ENCODE peak calls at places on chromosomes 7 and 10, in six cellular contexts. One of them, this sample, is unnamed.

GRCh38 chr7:26029911-26030310 is 122.1 kb upstream of the NFE2L3 start:
- DNase-seq in activated naive CD4-positive, alpha-beta T cell treated with Interleukin-2 at 50 U/mL for 16 hours: no peak
- DNase-seq in GM19239: no peak
- DNase-seq in WERI-Rb-1: no peak
- DNase-seq in iPS-NIHi11: no peak
- DNase-seq in MG63: no peak
- DNase-seq in this sample: no peak

GRCh38 chr10:31749981-31750850 is 178.4 kb downstream of the ARHGAP12 start:
- DNase-seq in activated naive CD4-positive, alpha-beta T cell treated with Interleukin-2 at 50 U/mL for 16 hours: no peak
- DNase-seq in GM19239: no peak
- DNase-seq in WERI-Rb-1: peak
- DNase-seq in iPS-NIHi11: no peak
- DNase-seq in MG63: no peak
- DNase-seq in this sample: no peak

GRCh38 chr10:122162566-122163181 is 108.4 kb upstream of the BTBD16 start:
- DNase-seq in activated naive CD4-positive, alpha-beta T cell treated with Interleukin-2 at 50 U/mL for 16 hours: no peak
- DNase-seq in GM19239: no peak
- DNase-seq in WERI-Rb-1: peak
- DNase-seq in iPS-NIHi11: no peak
- DNase-seq in MG63: no peak
- DNase-seq in this sample: no peak

GRCh38 chr10:111261066-111261465 is 184.2 kb downstream of the ADRA2A start:
- DNase-seq in activated naive CD4-positive, alpha-beta T cell treated with Interleukin-2 at 50 U/mL for 16 hours: no peak
- DNase-seq in GM19239: no peak
- DNase-seq in WERI-Rb-1: no peak
- DNase-seq in iPS-NIHi11: no peak
- DNase-seq in MG63: no peak
- DNase-seq in this sample: no peak

GRCh38 chr7:142711722-142712616 is 37.3 kb upstream of the PRSS1 start:
- DNase-seq in activated naive CD4-positive, alpha-beta T cell treated with Interleukin-2 at 50 U/mL for 16 hours: peak
- DNase-seq in GM19239: peak
- DNase-seq in WERI-Rb-1: peak
- DNase-seq in iPS-NIHi11: peak
- DNase-seq in MG63: no peak
- DNase-seq in this sample: peak

GRCh38 chr10:60187691-60188090 is 202.0 kb downstream of the ANK3 start:
- DNase-seq in activated naive CD4-positive, alpha-beta T cell treated with Interleukin-2 at 50 U/mL for 16 hours: no peak
- DNase-seq in GM19239: no peak
- DNase-seq in WERI-Rb-1: no peak
- DNase-seq in iPS-NIHi11: no peak
- DNase-seq in MG63: no peak
- DNase-seq in this sample: no peak

GRCh38 chr10:45553613-45554012 is 119.0 kb downstream of the ZFAND4 start:
- DNase-seq in activated naive CD4-positive, alpha-beta T cell treated with Interleukin-2 at 50 U/mL for 16 hours: no peak
- DNase-seq in GM19239: no peak
- DNase-seq in WERI-Rb-1: no peak
- DNase-seq in iPS-NIHi11: no peak
- DNase-seq in MG63: no peak
- DNase-seq in this sample: no peak

GRCh38 chr7:35604595-35604994 is 90.3 kb downstream of the HERPUD2 start:
- DNase-seq in activated naive CD4-positive, alpha-beta T cell treated with Interleukin-2 at 50 U/mL for 16 hours: no peak
- DNase-seq in GM19239: no peak
- DNase-seq in WERI-Rb-1: no peak
- DNase-seq in iPS-NIHi11: no peak
- DNase-seq in MG63: no peak
- DNase-seq in this sample: no peak

GRCh38 chr10:60114765-60115586 is 208.6 kb upstream of the CCDC6 start:
- DNase-seq in activated naive CD4-positive, alpha-beta T cell treated with Interleukin-2 at 50 U/mL for 16 hours: no peak
- DNase-seq in GM19239: no peak
- DNase-seq in WERI-Rb-1: no peak
- DNase-seq in iPS-NIHi11: peak
- DNase-seq in MG63: peak
- DNase-seq in this sample: no peak

GRCh38 chr7:51328351-51328801 is 11.8 kb upstream of the COBL start:
- DNase-seq in activated naive CD4-positive, alpha-beta T cell treated with Interleukin-2 at 50 U/mL for 16 hours: no peak
- DNase-seq in GM19239: no peak
- DNase-seq in WERI-Rb-1: no peak
- DNase-seq in iPS-NIHi11: no peak
- DNase-seq in MG63: no peak
- DNase-seq in this sample: no peak

GRCh38 chr10:102644646-102645387 is 538 bp downstream of the TRIM8 start:
- DNase-seq in activated naive CD4-positive, alpha-beta T cell treated with Interleukin-2 at 50 U/mL for 16 hours: peak
- DNase-seq in GM19239: no peak
- DNase-seq in WERI-Rb-1: peak
- DNase-seq in iPS-NIHi11: peak
- DNase-seq in MG63: peak
- DNase-seq in this sample: peak

GRCh38 chr10:83476211-83476610 is 663.1 kb upstream of the GHITM start:
- DNase-seq in activated naive CD4-positive, alpha-beta T cell treated with Interleukin-2 at 50 U/mL for 16 hours: no peak
- DNase-seq in GM19239: no peak
- DNase-seq in WERI-Rb-1: no peak
- DNase-seq in iPS-NIHi11: no peak
- DNase-seq in MG63: no peak
- DNase-seq in this sample: no peak

GRCh38 chr10:131666091-131666490 is 234.7 kb upstream of the PPP2R2D start:
- DNase-seq in activated naive CD4-positive, alpha-beta T cell treated with Interleukin-2 at 50 U/mL for 16 hours: no peak
- DNase-seq in GM19239: no peak
- DNase-seq in WERI-Rb-1: no peak
- DNase-seq in iPS-NIHi11: no peak
- DNase-seq in MG63: no peak
- DNase-seq in this sample: no peak

GRCh38 chr7:1060315-1061080 is 16.2 kb downstream of the GPR146 start:
- DNase-seq in activated naive CD4-positive, alpha-beta T cell treated with Interleukin-2 at 50 U/mL for 16 hours: no peak
- DNase-seq in GM19239: no peak
- DNase-seq in WERI-Rb-1: peak
- DNase-seq in iPS-NIHi11: no peak
- DNase-seq in MG63: no peak
- DNase-seq in this sample: no peak

GRCh38 chr7:105521027-105521730 is 892 bp downstream of the PUS7 start:
- DNase-seq in activated naive CD4-positive, alpha-beta T cell treated with Interleukin-2 at 50 U/mL for 16 hours: peak
- DNase-seq in GM19239: peak
- DNase-seq in WERI-Rb-1: peak
- DNase-seq in iPS-NIHi11: no peak
- DNase-seq in MG63: peak
- DNase-seq in this sample: no peak

GRCh38 chr7:130273081-130273699 is 6.5 kb downstream of the CPA2 start:
- DNase-seq in activated naive CD4-positive, alpha-beta T cell treated with Interleukin-2 at 50 U/mL for 16 hours: no peak
- DNase-seq in GM19239: no peak
- DNase-seq in WERI-Rb-1: no peak
- DNase-seq in iPS-NIHi11: peak
- DNase-seq in MG63: no peak
- DNase-seq in this sample: no peak

GRCh38 chr10:77909755-77910375 is 16.7 kb downstream of the DLG5 start:
- DNase-seq in activated naive CD4-positive, alpha-beta T cell treated with Interleukin-2 at 50 U/mL for 16 hours: no peak
- DNase-seq in GM19239: no peak
- DNase-seq in WERI-Rb-1: no peak
- DNase-seq in iPS-NIHi11: no peak
- DNase-seq in MG63: peak
- DNase-seq in this sample: peak

GRCh38 chr10:73887038-73888015 is 13.0 kb upstream of the CAMK2G start:
- DNase-seq in activated naive CD4-positive, alpha-beta T cell treated with Interleukin-2 at 50 U/mL for 16 hours: no peak
- DNase-seq in GM19239: no peak
- DNase-seq in WERI-Rb-1: no peak
- DNase-seq in iPS-NIHi11: no peak
- DNase-seq in MG63: peak
- DNase-seq in this sample: no peak

GRCh38 chr10:93566435-93567276 is at the start of gene FFAR4:
- DNase-seq in activated naive CD4-positive, alpha-beta T cell treated with Interleukin-2 at 50 U/mL for 16 hours: no peak
- DNase-seq in GM19239: no peak
- DNase-seq in WERI-Rb-1: no peak
- DNase-seq in iPS-NIHi11: peak
- DNase-seq in MG63: peak
- DNase-seq in this sample: no peak

GRCh38 chr10:100775346-100775745 is 30.0 kb downstream of the PAX2 start:
- DNase-seq in activated naive CD4-positive, alpha-beta T cell treated with Interleukin-2 at 50 U/mL for 16 hours: no peak
- DNase-seq in GM19239: no peak
- DNase-seq in WERI-Rb-1: no peak
- DNase-seq in iPS-NIHi11: no peak
- DNase-seq in MG63: peak
- DNase-seq in this sample: no peak

GRCh38 chr10:93749218-93749799 is 8.4 kb upstream of the LGI1 start:
- DNase-seq in activated naive CD4-positive, alpha-beta T cell treated with Interleukin-2 at 50 U/mL for 16 hours: no peak
- DNase-seq in GM19239: no peak
- DNase-seq in WERI-Rb-1: no peak
- DNase-seq in iPS-NIHi11: peak
- DNase-seq in MG63: peak
- DNase-seq in this sample: no peak

GRCh38 chr7:140209866-140210609 is 33.3 kb upstream of the KDM7A start:
- DNase-seq in activated naive CD4-positive, alpha-beta T cell treated with Interleukin-2 at 50 U/mL for 16 hours: peak
- DNase-seq in GM19239: peak
- DNase-seq in WERI-Rb-1: no peak
- DNase-seq in iPS-NIHi11: no peak
- DNase-seq in MG63: no peak
- DNase-seq in this sample: no peak

GRCh38 chr7:74454059-74454947 is 597 bp downstream of the GTF2IRD1 start:
- DNase-seq in activated naive CD4-positive, alpha-beta T cell treated with Interleukin-2 at 50 U/mL for 16 hours: peak
- DNase-seq in GM19239: no peak
- DNase-seq in WERI-Rb-1: peak
- DNase-seq in iPS-NIHi11: peak
- DNase-seq in MG63: peak
- DNase-seq in this sample: no peak

GRCh38 chr10:114402871-114403544 is 1.3 kb downstream of the AFAP1L2 start:
- DNase-seq in activated naive CD4-positive, alpha-beta T cell treated with Interleukin-2 at 50 U/mL for 16 hours: no peak
- DNase-seq in GM19239: no peak
- DNase-seq in WERI-Rb-1: no peak
- DNase-seq in iPS-NIHi11: peak
- DNase-seq in MG63: no peak
- DNase-seq in this sample: no peak

GRCh38 chr7:43569424-43569823 is 13.5 kb upstream of the STK17A start:
- DNase-seq in activated naive CD4-positive, alpha-beta T cell treated with Interleukin-2 at 50 U/mL for 16 hours: no peak
- DNase-seq in GM19239: no peak
- DNase-seq in WERI-Rb-1: no peak
- DNase-seq in iPS-NIHi11: no peak
- DNase-seq in MG63: peak
- DNase-seq in this sample: no peak

GRCh38 chr7:85021090-85021704 is 165.7 kb downstream of the SEMA3D start:
- DNase-seq in activated naive CD4-positive, alpha-beta T cell treated with Interleukin-2 at 50 U/mL for 16 hours: no peak
- DNase-seq in GM19239: no peak
- DNase-seq in WERI-Rb-1: no peak
- DNase-seq in iPS-NIHi11: no peak
- DNase-seq in MG63: no peak
- DNase-seq in this sample: no peak

GRCh38 chr10:23702977-23703414 is 264.1 kb downstream of the OTUD1 start:
- DNase-seq in activated naive CD4-positive, alpha-beta T cell treated with Interleukin-2 at 50 U/mL for 16 hours: peak
- DNase-seq in GM19239: peak
- DNase-seq in WERI-Rb-1: peak
- DNase-seq in iPS-NIHi11: peak
- DNase-seq in MG63: peak
- DNase-seq in this sample: peak

GRCh38 chr7:106659963-106660861 is 746 bp downstream of the CCDC71L start:
- DNase-seq in activated naive CD4-positive, alpha-beta T cell treated with Interleukin-2 at 50 U/mL for 16 hours: peak
- DNase-seq in GM19239: peak
- DNase-seq in WERI-Rb-1: peak
- DNase-seq in iPS-NIHi11: peak
- DNase-seq in MG63: peak
- DNase-seq in this sample: no peak

GRCh38 chr7:137335814-137336213 is 7.7 kb downstream of the PTN start:
- DNase-seq in activated naive CD4-positive, alpha-beta T cell treated with Interleukin-2 at 50 U/mL for 16 hours: no peak
- DNase-seq in GM19239: no peak
- DNase-seq in WERI-Rb-1: no peak
- DNase-seq in iPS-NIHi11: no peak
- DNase-seq in MG63: no peak
- DNase-seq in this sample: no peak

GRCh38 chr7:103914147-103914899 is 75.1 kb downstream of the RELN start:
- DNase-seq in activated naive CD4-positive, alpha-beta T cell treated with Interleukin-2 at 50 U/mL for 16 hours: no peak
- DNase-seq in GM19239: no peak
- DNase-seq in WERI-Rb-1: no peak
- DNase-seq in iPS-NIHi11: no peak
- DNase-seq in MG63: peak
- DNase-seq in this sample: no peak

GRCh38 chr10:62996925-62997324 is 136.2 kb upstream of the NRBF2 start:
- DNase-seq in activated naive CD4-positive, alpha-beta T cell treated with Interleukin-2 at 50 U/mL for 16 hours: no peak
- DNase-seq in GM19239: no peak
- DNase-seq in WERI-Rb-1: no peak
- DNase-seq in iPS-NIHi11: no peak
- DNase-seq in MG63: no peak
- DNase-seq in this sample: no peak

GRCh38 chr10:30804478-30805055 is 175.0 kb upstream of the LYZL2 start:
- DNase-seq in activated naive CD4-positive, alpha-beta T cell treated with Interleukin-2 at 50 U/mL for 16 hours: no peak
- DNase-seq in GM19239: no peak
- DNase-seq in WERI-Rb-1: no peak
- DNase-seq in iPS-NIHi11: no peak
- DNase-seq in MG63: peak
- DNase-seq in this sample: no peak

GRCh38 chr10:26081459-26081858 is 135.1 kb upstream of the GAD2 start:
- DNase-seq in activated naive CD4-positive, alpha-beta T cell treated with Interleukin-2 at 50 U/mL for 16 hours: no peak
- DNase-seq in GM19239: no peak
- DNase-seq in WERI-Rb-1: no peak
- DNase-seq in iPS-NIHi11: no peak
- DNase-seq in MG63: no peak
- DNase-seq in this sample: no peak

This sample was measured in GF-D8.